ENCODE peak calls at places on chromosomes 11 and 22, in four cellular contexts. V is type B pancreatic cell, K is endothelial cell, U is fibroblast of lung. J is an unnamed sample.

GRCh38 chr11:64232182-64233018 is 2.0 kb upstream of the VEGFB start:
- DNase-seq in V (no peak), K (no peak), U (no peak), J (no peak)

GRCh38 chr11:35013514-35014191 is 97.2 kb downstream of the PDHX start:
- DNase-seq in V (no peak), K (no peak), U (peak), J (no peak)

GRCh38 chr11:44760917-44761545 is 34.3 kb downstream of the TSPAN18 start:
- DNase-seq in V (no peak), K (no peak), U (peak), J (peak)

GRCh38 chr11:134577801-134578200 is 165.8 kb upstream of the B3GAT1 start:
- DNase-seq in V (no peak), K (no peak), U (no peak), J (no peak)

GRCh38 chr22:50090141-50090714 is 422 bp downstream of the MOV10L1 start:
- DNase-seq in V (no peak), K (no peak), U (no peak), J (peak)

GRCh38 chr11:59216654-59217640 is 4.2 kb upstream of the MPEG1 start:
- DNase-seq in V (no peak), K (no peak), U (peak), J (no peak)

GRCh38 chr11:78828582-78829520 is 254.2 kb upstream of the NARS2 start:
- DNase-seq in V (no peak), K (no peak), U (no peak), J (no peak)

GRCh38 chr11:9905562-9905961 is 241.7 kb downstream of the SWAP70 start:
- DNase-seq in V (no peak), K (no peak), U (no peak), J (no peak)

GRCh38 chr11:115206365-115207022 is 297.7 kb downstream of the CADM1 start:
- DNase-seq in V (no peak), K (no peak), U (no peak), J (no peak)

GRCh38 chr11:66687831-66688281 is 10.2 kb upstream of the RBM4B start:
- DNase-seq in V (no peak), K (no peak), U (no peak), J (no peak)

GRCh38 chr11:84289381-84289906 is 1003.3 kb upstream of the CCDC90B start:
- DNase-seq in V (no peak), K (no peak), U (peak), J (no peak)

J was measured in WTC11.